ENCODE peak calls at places on chromosomes 7 and 10, in ten cellular contexts. One of them, this sample, is unnamed.

GRCh38 chr10:114359953-114360345 is 44.4 kb downstream of the AFAP1L2 start:
- DNase-seq in Peyer's patch: no peak
- DNase-seq in IMR-90: no peak
- DNase-seq in prostate gland: no peak
- DNase-seq in uterus: no peak
- DNase-seq in adrenal gland: no peak
- DNase-seq in HCT116: no peak
- DNase-seq in tibial nerve: no peak
- DNase-seq in ovary: no peak
- DNase-seq in transverse colon: no peak
- DNase-seq in this sample: no peak

GRCh38 chr10:71517310-71518159 is 120.8 kb downstream of the CDH23 start:
- DNase-seq in Peyer's patch: no peak
- DNase-seq in IMR-90: no peak
- DNase-seq in prostate gland: no peak
- DNase-seq in uterus: no peak
- DNase-seq in adrenal gland: no peak
- DNase-seq in HCT116: no peak
- DNase-seq in tibial nerve: no peak
- DNase-seq in ovary: no peak
- DNase-seq in transverse colon: no peak
- DNase-seq in this sample: no peak

GRCh38 chr7:630539-630938 is 96.0 kb upstream of the DNAAF5 start:
- DNase-seq in Peyer's patch: no peak
- DNase-seq in IMR-90: no peak
- DNase-seq in prostate gland: no peak
- DNase-seq in uterus: no peak
- DNase-seq in adrenal gland: no peak
- DNase-seq in HCT116: no peak
- DNase-seq in tibial nerve: no peak
- DNase-seq in ovary: peak; percentile 27
- DNase-seq in transverse colon: no peak
- DNase-seq in this sample: no peak

GRCh38 chr7:99780588-99780987 is 3.4 kb downstream of the CYP3A4 start:
- DNase-seq in Peyer's patch: no peak
- DNase-seq in IMR-90: no peak
- DNase-seq in prostate gland: no peak
- DNase-seq in uterus: no peak
- DNase-seq in adrenal gland: no peak
- DNase-seq in HCT116: no peak
- DNase-seq in tibial nerve: no peak
- DNase-seq in ovary: no peak
- DNase-seq in transverse colon: no peak
- DNase-seq in this sample: no peak

GRCh38 chr10:91856637-91857036 is 52.6 kb downstream of the FGFBP3 start:
- DNase-seq in Peyer's patch: no peak
- DNase-seq in IMR-90: no peak
- DNase-seq in prostate gland: no peak
- DNase-seq in uterus: no peak
- DNase-seq in adrenal gland: no peak
- DNase-seq in HCT116: peak; percentile 3
- DNase-seq in tibial nerve: no peak
- DNase-seq in ovary: no peak
- DNase-seq in transverse colon: no peak
- DNase-seq in this sample: no peak

GRCh38 chr10:133230023-133230319 is at the start of gene UTF1:
- DNase-seq in Peyer's patch: no peak
- DNase-seq in IMR-90: no peak
- DNase-seq in prostate gland: no peak
- DNase-seq in uterus: no peak
- DNase-seq in adrenal gland: no peak
- DNase-seq in HCT116: no peak
- DNase-seq in tibial nerve: no peak
- DNase-seq in ovary: no peak
- DNase-seq in transverse colon: no peak
- DNase-seq in this sample: no peak

GRCh38 chr7:93889261-93889660 is 1.3 kb downstream of the TFPI2 start:
- DNase-seq in Peyer's patch: no peak
- DNase-seq in IMR-90: peak; percentile 92
- DNase-seq in prostate gland: no peak
- DNase-seq in uterus: no peak
- DNase-seq in adrenal gland: no peak
- DNase-seq in HCT116: no peak
- DNase-seq in tibial nerve: no peak
- DNase-seq in ovary: no peak
- DNase-seq in transverse colon: no peak
- DNase-seq in this sample: no peak

GRCh38 chr10:79189853-79190435 is 121.2 kb downstream of the ZMIZ1 start:
- DNase-seq in Peyer's patch: no peak
- DNase-seq in IMR-90: peak; percentile 19
- DNase-seq in prostate gland: no peak
- DNase-seq in uterus: no peak
- DNase-seq in adrenal gland: no peak
- DNase-seq in HCT116: no peak
- DNase-seq in tibial nerve: no peak
- DNase-seq in ovary: no peak
- DNase-seq in transverse colon: no peak
- DNase-seq in this sample: no peak

GRCh38 chr10:55630491-55631056 is 730.5 kb downstream of the ZWINT start:
- DNase-seq in Peyer's patch: no peak
- DNase-seq in IMR-90: no peak
- DNase-seq in prostate gland: no peak
- DNase-seq in uterus: no peak
- DNase-seq in adrenal gland: peak; percentile 47
- DNase-seq in HCT116: no peak
- DNase-seq in tibial nerve: no peak
- DNase-seq in ovary: no peak
- DNase-seq in transverse colon: no peak
- DNase-seq in this sample: peak; percentile 16

GRCh38 chr7:43385309-43385680 is 197.6 kb upstream of the STK17A start:
- DNase-seq in Peyer's patch: no peak
- DNase-seq in IMR-90: no peak
- DNase-seq in prostate gland: no peak
- DNase-seq in uterus: no peak
- DNase-seq in adrenal gland: no peak
- DNase-seq in HCT116: no peak
- DNase-seq in tibial nerve: no peak
- DNase-seq in ovary: no peak
- DNase-seq in transverse colon: no peak
- DNase-seq in this sample: no peak

GRCh38 chr7:37385787-37386186 is 62.9 kb downstream of the ELMO1 start:
- DNase-seq in Peyer's patch: no peak
- DNase-seq in IMR-90: no peak
- DNase-seq in prostate gland: no peak
- DNase-seq in uterus: no peak
- DNase-seq in adrenal gland: peak; percentile 25
- DNase-seq in HCT116: no peak
- DNase-seq in tibial nerve: no peak
- DNase-seq in ovary: no peak
- DNase-seq in transverse colon: no peak
- DNase-seq in this sample: no peak

GRCh38 chr7:129804301-129805085 is 148.3 kb downstream of the UBE2H start:
- DNase-seq in Peyer's patch: no peak
- DNase-seq in IMR-90: no peak
- DNase-seq in prostate gland: no peak
- DNase-seq in uterus: no peak
- DNase-seq in adrenal gland: no peak
- DNase-seq in HCT116: no peak
- DNase-seq in tibial nerve: no peak
- DNase-seq in ovary: no peak
- DNase-seq in transverse colon: no peak
- DNase-seq in this sample: no peak

GRCh38 chr10:94673614-94674321 is 9.8 kb upstream of the CYP2C18 start:
- DNase-seq in Peyer's patch: no peak
- DNase-seq in IMR-90: no peak
- DNase-seq in prostate gland: no peak
- DNase-seq in uterus: no peak
- DNase-seq in adrenal gland: no peak
- DNase-seq in HCT116: no peak
- DNase-seq in tibial nerve: no peak
- DNase-seq in ovary: no peak
- DNase-seq in transverse colon: no peak
- DNase-seq in this sample: no peak

GRCh38 chr7:143229054-143229790 is 7.4 kb downstream of the TAS2R40 start:
- DNase-seq in Peyer's patch: no peak
- DNase-seq in IMR-90: no peak
- DNase-seq in prostate gland: no peak
- DNase-seq in uterus: no peak
- DNase-seq in adrenal gland: no peak
- DNase-seq in HCT116: no peak
- DNase-seq in tibial nerve: no peak
- DNase-seq in ovary: no peak
- DNase-seq in transverse colon: no peak
- DNase-seq in this sample: no peak
- H3K4me3 ChIP-seq in Peyer's patch: no peak overlapping the region
- H3K4me3 ChIP-seq in IMR-90: no peak overlapping the region
- H3K4me3 ChIP-seq in prostate gland: no peak overlapping the region
- H3K4me3 ChIP-seq in uterus: no peak overlapping the region
- H3K4me3 ChIP-seq in adrenal gland: no peak overlapping the region
- H3K4me3 ChIP-seq in HCT116: no peak overlapping the region
- H3K4me3 ChIP-seq in tibial nerve: no peak overlapping the region
- H3K4me3 ChIP-seq in ovary: no peak overlapping the region
- H3K4me3 ChIP-seq in transverse colon: no peak overlapping the region
- H3K4me3 ChIP-seq in this sample: no peak overlapping the region

DNA sequence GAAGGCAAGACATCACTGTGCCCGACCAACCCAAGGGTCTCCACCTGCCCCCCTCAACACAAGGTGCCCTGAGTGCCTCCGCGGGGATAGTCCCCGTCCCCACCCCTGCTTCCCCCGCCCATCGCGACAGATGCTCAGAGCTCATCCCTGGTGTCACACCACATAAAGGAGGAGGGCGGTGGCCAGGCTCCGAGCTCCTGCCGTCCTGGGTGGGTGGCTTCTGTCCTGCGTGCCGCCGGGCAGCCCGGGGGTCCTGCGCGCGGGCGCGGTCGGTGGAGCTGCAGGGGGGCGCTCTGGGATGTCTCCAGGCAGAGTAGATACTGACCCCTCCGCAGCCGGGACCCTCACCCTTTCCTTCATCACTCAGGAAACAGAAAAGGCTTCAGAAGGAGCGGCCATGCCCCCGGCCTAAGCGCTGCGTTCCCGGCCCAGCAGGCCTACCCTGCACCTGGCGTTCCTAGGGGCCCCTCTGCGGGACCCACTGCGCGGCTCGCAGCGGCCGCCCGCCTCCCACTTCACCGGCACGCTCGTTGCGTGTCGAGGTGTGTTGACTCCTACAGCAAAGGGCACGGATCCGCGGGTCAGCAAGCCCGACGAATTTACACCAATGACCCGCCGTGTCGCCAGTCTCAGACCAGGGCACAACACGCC is 53.4 kb downstream of the ALOX5 start:
- DNase-seq in Peyer's patch: no peak
- DNase-seq in IMR-90: no peak
- DNase-seq in prostate gland: no peak
- DNase-seq in uterus: no peak
- DNase-seq in adrenal gland: no peak
- DNase-seq in HCT116: no peak
- DNase-seq in tibial nerve: no peak
- DNase-seq in ovary: no peak
- DNase-seq in transverse colon: no peak
- DNase-seq in this sample: no peak
- TF ChIP-seq POLR2A in Peyer's patch: no peak
- TF ChIP-seq POLR2A in IMR-90: no peak
- TF ChIP-seq POLR2A in prostate gland: no peak
- TF ChIP-seq POLR2A in uterus: no peak
- TF ChIP-seq POLR2A in adrenal gland: no peak
- TF ChIP-seq POLR2A in HCT116: no peak
- TF ChIP-seq POLR2A in tibial nerve: no peak
- TF ChIP-seq POLR2A in ovary: no peak
- TF ChIP-seq POLR2A in transverse colon: no peak
- TF ChIP-seq POLR2A in this sample: no peak

DNA sequence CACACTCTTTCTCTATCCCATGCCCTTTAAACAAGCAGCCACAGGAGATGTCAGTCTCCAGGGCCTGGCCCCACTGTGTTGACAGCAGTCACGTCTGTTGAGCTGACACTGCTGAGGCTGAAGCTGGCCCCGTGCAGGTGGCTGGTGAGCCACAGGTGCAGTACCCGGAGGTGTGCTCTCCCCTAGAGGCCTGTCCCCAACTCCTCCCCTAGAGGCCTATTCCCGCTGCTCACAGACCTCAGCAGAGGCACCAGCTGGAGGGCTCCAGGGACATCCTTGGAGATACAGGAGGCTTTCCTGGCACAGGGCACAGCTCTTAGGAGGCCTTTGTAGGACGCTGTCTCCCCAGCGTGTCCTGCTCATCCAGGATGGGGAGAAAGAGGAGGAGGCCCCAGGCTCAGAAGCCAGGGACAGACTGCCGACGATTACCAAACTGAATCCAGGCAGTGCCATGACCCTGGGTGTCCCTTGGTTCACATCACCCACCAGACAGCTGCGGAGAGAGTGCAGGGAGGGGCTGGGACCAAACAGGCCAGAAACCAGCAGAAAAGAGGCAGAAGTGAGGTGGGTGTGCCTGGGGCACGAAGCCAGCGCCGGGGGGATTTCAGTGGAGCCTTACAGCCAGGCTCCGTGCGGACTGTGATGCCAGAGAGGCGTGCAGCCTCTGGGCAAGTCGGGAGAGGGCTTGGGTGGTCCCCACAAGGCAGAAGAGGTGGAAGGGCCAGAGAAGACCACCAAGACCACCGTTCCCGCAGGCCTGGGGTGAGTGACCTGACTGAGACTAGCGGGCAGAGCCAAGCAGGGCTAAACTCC is 18.5 kb upstream of the TTYH3 start:
- DNase-seq in Peyer's patch: no peak
- DNase-seq in IMR-90: no peak
- DNase-seq in prostate gland: no peak
- DNase-seq in uterus: no peak
- DNase-seq in adrenal gland: no peak
- DNase-seq in HCT116: no peak
- DNase-seq in tibial nerve: no peak
- DNase-seq in ovary: no peak
- DNase-seq in transverse colon: no peak
- DNase-seq in this sample: no peak
- H3K27ac ChIP-seq in Peyer's patch: no peak overlapping the region
- H3K27ac ChIP-seq in IMR-90: no peak overlapping the region
- H3K27ac ChIP-seq in prostate gland: no peak overlapping the region
- H3K27ac ChIP-seq in uterus: peak overlapping the region; percentile 31
- H3K27ac ChIP-seq in adrenal gland: peak overlapping the region; percentile 87
- H3K27ac ChIP-seq in HCT116: no peak overlapping the region
- H3K27ac ChIP-seq in tibial nerve: peak overlapping the region; percentile 16
- H3K27ac ChIP-seq in ovary: no peak overlapping the region
- H3K27ac ChIP-seq in transverse colon: no peak overlapping the region
- H3K27ac ChIP-seq in this sample: peak overlapping the region; percentile 93

GRCh38 chr10:122484276-122485060 is 23.1 kb downstream of the HTRA1 start:
- DNase-seq in Peyer's patch: no peak
- DNase-seq in IMR-90: no peak
- DNase-seq in prostate gland: no peak
- DNase-seq in uterus: no peak
- DNase-seq in adrenal gland: no peak
- DNase-seq in HCT116: no peak
- DNase-seq in tibial nerve: no peak
- DNase-seq in ovary: no peak
- DNase-seq in transverse colon: no peak
- DNase-seq in this sample: no peak
- H3K4me3 ChIP-seq in Peyer's patch: no peak overlapping the region
- H3K4me3 ChIP-seq in IMR-90: no peak overlapping the region
- H3K4me3 ChIP-seq in prostate gland: no peak overlapping the region
- H3K4me3 ChIP-seq in uterus: no peak overlapping the region
- H3K4me3 ChIP-seq in adrenal gland: no peak overlapping the region
- H3K4me3 ChIP-seq in HCT116: no peak overlapping the region
- H3K4me3 ChIP-seq in tibial nerve: no peak overlapping the region
- H3K4me3 ChIP-seq in ovary: no peak overlapping the region
- H3K4me3 ChIP-seq in transverse colon: no peak overlapping the region
- H3K4me3 ChIP-seq in this sample: no peak overlapping the region

This sample was measured in thyroid gland.